ENCODE peak calls at places on chromosomes 12 and 14, in five cellular contexts. A, R, Q, D and L are unnamed samples.

GRCh38 chr12:59499774-59500173 is 96.1 kb upstream of the SLC16A7 start:
- DNase-seq in R (no peak), Q (no peak), A (no peak), D (no peak), L (no peak)

GRCh38 chr14:64234877-64235651 is 59.1 kb downstream of the ESR2 start:
- DNase-seq in Q (peak), D (no peak), R (no peak), A (no peak), L (no peak)

GRCh38 chr14:50383618-50384225 is 13.0 kb downstream of the CDKL1 start:
- DNase-seq in D (peak), R (no peak), A (no peak), Q (no peak), L (no peak)

GRCh38 chr14:104677506-104678332 is 11.7 kb upstream of the INF2 start:
- DNase-seq in Q (peak), A (peak), R (peak), D (peak), L (no peak)

GRCh38 chr12:39406257-39406656 is 36.7 kb downstream of the KIF21A start:
- DNase-seq in R (no peak), A (no peak), D (no peak), Q (no peak), L (no peak)

GRCh38 chr14:47744155-47744554 is 68.8 kb upstream of the MDGA2 start:
- DNase-seq in R (no peak), A (no peak), D (no peak), Q (no peak), L (no peak)

GRCh38 chr12:108805136-108805535 is 52.2 kb downstream of the SSH1 start:
- DNase-seq in D (no peak), A (no peak), Q (no peak), R (no peak), L (no peak)

GRCh38 chr12:79648872-79649271 is 41.9 kb downstream of the PAWR start:
- DNase-seq in A (no peak), Q (no peak), D (no peak), R (no peak), L (no peak)

DNA sequence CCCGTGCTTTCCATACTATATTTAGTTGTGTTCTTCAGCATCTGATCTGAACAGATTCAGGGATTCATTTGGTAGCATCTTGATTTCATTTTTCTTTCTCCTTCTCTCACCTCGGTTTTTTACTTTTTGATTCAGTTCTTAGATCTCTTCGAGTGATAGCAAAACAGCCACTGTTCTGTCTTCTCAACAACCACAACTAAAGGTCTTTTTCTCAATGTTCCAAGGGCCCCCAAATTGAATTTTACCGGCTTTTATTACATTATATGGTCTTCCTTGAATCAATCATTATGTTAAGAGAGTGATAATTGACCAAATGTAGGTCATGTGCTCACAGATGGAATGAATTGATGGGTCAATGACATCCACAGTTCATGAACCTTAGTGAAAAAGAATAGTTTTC is 164.5 kb upstream of the LMNTD1 start:
- DNase-seq in A (no peak), Q (no peak), R (no peak), D (no peak), L (no peak)
- H3K27ac ChIP-seq in A (no peak), Q (no peak), R (no peak), D (no peak), L (no peak)

GRCh38 chr12:89453579-89453978 is 71.0 kb downstream of the GALNT4 start:
- DNase-seq in Q (peak), R (no peak), A (no peak), D (no peak), L (no peak)
- H3K27ac ChIP-seq in Q (peak), R (peak), A (no peak), D (no peak), L (no peak)

GRCh38 chr14:88554458-88555286 is at the start of gene PTPN21:
- DNase-seq in R (peak), Q (peak), D (peak), A (no peak), L (peak)
- H3K27ac ChIP-seq in R (peak), Q (peak), D (peak), A (no peak), L (peak)

GRCh38 chr12:27606986-27607385 is 83.0 kb downstream of the PPFIBP1 start:
- DNase-seq in A (no peak), Q (no peak), R (no peak), D (no peak), L (no peak)
- H3K27ac ChIP-seq in A (no peak), Q (no peak), R (no peak), D (no peak), L (no peak)

DNA sequence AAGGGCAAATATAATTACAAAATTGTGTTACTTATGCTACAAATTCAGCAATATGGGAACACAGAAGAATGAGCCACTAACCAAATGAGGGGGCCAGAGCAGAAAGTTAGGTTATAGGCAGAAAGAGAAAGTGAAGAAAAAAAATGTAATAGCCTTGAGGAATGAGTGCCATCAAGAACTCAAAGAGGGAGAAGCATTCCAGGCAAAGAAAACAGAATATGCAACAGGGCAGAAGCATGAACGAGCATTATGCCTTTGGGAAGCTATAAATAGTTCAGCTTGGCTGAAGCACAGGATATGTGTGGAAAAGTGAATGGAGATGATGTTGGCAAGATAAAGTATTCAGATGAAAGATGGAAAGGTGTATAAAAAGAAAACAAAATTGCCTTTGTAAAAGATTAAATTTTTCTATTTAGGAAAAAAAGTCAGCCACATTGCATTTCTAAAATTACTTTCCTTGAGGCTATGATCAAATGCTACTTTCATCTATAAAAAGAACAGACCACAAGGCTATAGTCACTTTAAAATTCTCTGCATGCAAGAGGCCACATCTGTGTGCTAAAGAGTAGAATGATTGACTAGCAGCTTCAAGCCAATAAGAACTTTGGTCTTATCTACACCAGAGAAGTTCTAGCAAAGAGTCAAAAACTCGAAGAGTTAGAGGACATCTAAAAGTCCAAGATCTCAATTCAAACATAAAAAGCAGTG is 193.6 kb upstream of the GARIN6 start:
- DNase-seq in R (no peak), A (no peak), Q (no peak), D (no peak), L (no peak)
- H3K27ac ChIP-seq in R (no peak), A (no peak), Q (no peak), D (no peak), L (no peak)

GRCh38 chr12:11821386-11821785 is 171.9 kb downstream of the ETV6 start:
- DNase-seq in A (no peak), D (no peak), R (no peak), Q (no peak), L (no peak)
- H3K27ac ChIP-seq in A (no peak), D (no peak), R (peak), Q (no peak), L (no peak)

GRCh38 chr14:102781063-102781462 is 3.8 kb downstream of the TRAF3 start:
- DNase-seq in A (no peak), D (no peak), Q (no peak), R (no peak), L (no peak)

GRCh38 chr14:102776761-102777710 is at the start of gene TRAF3:
- DNase-seq in Q (peak), R (peak), A (peak), D (peak), L (no peak)

GRCh38 chr14:102779574-102780315 is 2.5 kb downstream of the TRAF3 start:
- DNase-seq in Q (no peak), R (no peak), A (no peak), D (no peak), L (peak)

GRCh38 chr14:102777711-102778615 is 714 bp downstream of the TRAF3 start:
- DNase-seq in A (no peak), Q (peak), D (peak), R (no peak), L (no peak)

GRCh38 chr14:102778616-102779351 is 1.5 kb downstream of the TRAF3 start:
- DNase-seq in A (no peak), D (no peak), Q (no peak), R (no peak), L (peak)
- H3K27ac ChIP-seq in A (peak), D (no peak), Q (peak), R (peak), L (peak)

GRCh38 chr14:106094654-106095189 is 568.3 kb downstream of the TMEM121 start:
- DNase-seq in D (peak), A (no peak), Q (no peak), R (no peak), L (no peak)
- H3K27ac ChIP-seq in D (no peak), A (no peak), Q (no peak), R (no peak), L (no peak)